ENCODE peak calls at places on chromosome 14, in five cellular contexts. P, O, M, U and H are unnamed samples.
A peak's percentile ranks its signal among the peaks of the same experiment; 100 is the strongest.

GRCh38 chr14:99586054-99586760 is 17.8 kb downstream of the CCDC85C start:
- DNase-seq in P (no peak), O (no peak), M (no peak), U (no peak), H (no peak)

GRCh38 chr14:81710232-81710845 is 176.7 kb upstream of the SEL1L start:
- DNase-seq in P (peak; percentile 8), O (peak; percentile 0), M (peak; percentile 42), U (peak; percentile 5), H (peak; percentile 1)

GRCh38 chr14:66379116-66379515 is 107.1 kb upstream of the CCDC196 start:
- DNase-seq in P (no peak), O (no peak), M (no peak), U (no peak), H (no peak)

GRCh38 chr14:76955575-76956252 is 72.8 kb downstream of the IRF2BPL start:
- DNase-seq in P (no peak), O (peak; percentile 66), M (peak; percentile 59), U (no peak), H (peak; percentile 59)

GRCh38 chr14:65958664-65959562 is 527.3 kb upstream of the CCDC196 start:
- DNase-seq in P (peak; percentile 49), O (no peak), M (peak; percentile 16), U (peak; percentile 25), H (peak; percentile 18)

GRCh38 chr14:81200041-81200440 is 20.7 kb downstream of the GTF2A1 start:
- DNase-seq in P (no peak), O (no peak), M (no peak), U (no peak), H (no peak)

GRCh38 chr14:63288853-63289252 is 29.9 kb downstream of the GPHB5 start:
- DNase-seq in P (no peak), O (no peak), M (no peak), U (no peak), H (no peak)

GRCh38 chr14:58292192-58292591 is 6.2 kb upstream of the ARID4A start:
- DNase-seq in P (no peak), O (no peak), M (no peak), U (no peak), H (no peak)

GRCh38 chr14:77098470-77099353 is 654 bp downstream of the CIPC start:
- DNase-seq in P (peak; percentile 36), O (no peak), M (no peak), U (peak; percentile 28), H (no peak)

GRCh38 chr14:78697341-78697740 is 527.2 kb downstream of the NRXN3 start:
- DNase-seq in P (peak; percentile 17), O (no peak), M (peak; percentile 6), U (peak; percentile 8), H (peak; percentile 26)

GRCh38 chr14:36367985-36368774 is 47.7 kb upstream of the MBIP start:
- DNase-seq in P (no peak), O (no peak), M (no peak), U (no peak), H (no peak)

GRCh38 chr14:101824339-101824727 is 62.8 kb downstream of the PPP2R5C start:
- DNase-seq in P (no peak), O (no peak), M (no peak), U (no peak), H (no peak)

GRCh38 chr14:99718031-99718810 is 34.1 kb downstream of the CYP46A1 start:
- DNase-seq in P (no peak), O (peak; percentile 39), M (no peak), U (no peak), H (no peak)

GRCh38 chr14:102390064-102390463 is 27.3 kb downstream of the TECPR2 start:
- DNase-seq in P (no peak), O (no peak), M (peak; percentile 9), U (no peak), H (peak; percentile 36)

GRCh38 chr14:101791919-101792572 is 30.5 kb downstream of the PPP2R5C start:
- DNase-seq in P (no peak), O (no peak), M (no peak), U (no peak), H (peak; percentile 78)

GRCh38 chr14:99633141-99633540 is 11.8 kb upstream of the HHIPL1 start:
- DNase-seq in P (no peak), O (no peak), M (no peak), U (no peak), H (no peak)

GRCh38 chr14:100874051-100874410 is 29.5 kb downstream of the RTL1 start:
- DNase-seq in P (no peak), O (no peak), M (no peak), U (no peak), H (no peak)

GRCh38 chr14:95497561-95498011 is 18.9 kb downstream of the SYNE3 start:
- DNase-seq in P (peak; percentile 61), O (no peak), M (no peak), U (no peak), H (no peak)

GRCh38 chr14:61177279-61178225 is 103.6 kb downstream of the TMEM30B start:
- DNase-seq in P (no peak), O (no peak), M (no peak), U (no peak), H (peak; percentile 31)

GRCh38 chr14:70555890-70556289 is 21.1 kb upstream of the ADAM20 start:
- DNase-seq in P (no peak), O (no peak), M (no peak), U (no peak), H (peak; percentile 25)

GRCh38 chr14:88426271-88426670 is 40.8 kb downstream of the SPATA7 start:
- DNase-seq in P (no peak), O (no peak), M (no peak), U (no peak), H (peak; percentile 74)

GRCh38 chr14:75340921-75341320 is 62.3 kb downstream of the FOS start:
- DNase-seq in P (no peak), O (no peak), M (no peak), U (no peak), H (no peak)

GRCh38 chr14:35557221-35557747 is 23.3 kb downstream of the INSM2 start:
- DNase-seq in P (peak; percentile 57), O (no peak), M (no peak), U (no peak), H (no peak)

GRCh38 chr14:68359862-68360552 is 432.9 kb downstream of the ZFP36L1 start:
- DNase-seq in P (no peak), O (no peak), M (no peak), U (peak; percentile 8), H (no peak)

GRCh38 chr14:90455100-90455571 is 58.3 kb downstream of the CALM1 start:
- DNase-seq in P (no peak), O (no peak), M (no peak), U (no peak), H (no peak)

GRCh38 chr14:104293851-104294627 is 155.7 kb downstream of the KIF26A start:
- DNase-seq in P (no peak), O (no peak), M (no peak), U (no peak), H (no peak)

GRCh38 chr14:38129705-38130104 is 78.0 kb upstream of the SSTR1 start:
- DNase-seq in P (no peak), O (no peak), M (no peak), U (no peak), H (no peak)

GRCh38 chr14:87082917-87083316 is 910.1 kb downstream of the GALC start:
- DNase-seq in P (no peak), O (no peak), M (no peak), U (no peak), H (no peak)

GRCh38 chr14:72686101-72686500 is 207.8 kb downstream of the DPF3 start:
- DNase-seq in P (no peak), O (no peak), M (no peak), U (no peak), H (no peak)

GRCh38 chr14:20247651-20248246 is 8.7 kb downstream of the OR11H4 start:
- DNase-seq in P (peak; percentile 5), O (no peak), M (peak; percentile 66), U (peak; percentile 32), H (no peak)

GRCh38 chr14:90837355-90837754 is 21.1 kb upstream of the TTC7B start:
- DNase-seq in P (no peak), O (no peak), M (no peak), U (no peak), H (peak; percentile 73)

GRCh38 chr14:62143235-62143634 is 381.0 kb downstream of the SNAPC1 start:
- DNase-seq in P (no peak), O (no peak), M (no peak), U (no peak), H (peak; percentile 68)

GRCh38 chr14:61254803-61255526 is 26.2 kb downstream of the TMEM30B start:
- DNase-seq in P (no peak), O (no peak), M (no peak), U (no peak), H (no peak)

GRCh38 chr14:20048202-20048601 is 11.6 kb upstream of the OR4L1 start:
- DNase-seq in P (no peak), O (no peak), M (no peak), U (no peak), H (no peak)

GRCh38 chr14:78197088-78197487 is 26.9 kb downstream of the NRXN3 start:
- DNase-seq in P (no peak), O (no peak), M (no peak), U (no peak), H (no peak)

DNA sequence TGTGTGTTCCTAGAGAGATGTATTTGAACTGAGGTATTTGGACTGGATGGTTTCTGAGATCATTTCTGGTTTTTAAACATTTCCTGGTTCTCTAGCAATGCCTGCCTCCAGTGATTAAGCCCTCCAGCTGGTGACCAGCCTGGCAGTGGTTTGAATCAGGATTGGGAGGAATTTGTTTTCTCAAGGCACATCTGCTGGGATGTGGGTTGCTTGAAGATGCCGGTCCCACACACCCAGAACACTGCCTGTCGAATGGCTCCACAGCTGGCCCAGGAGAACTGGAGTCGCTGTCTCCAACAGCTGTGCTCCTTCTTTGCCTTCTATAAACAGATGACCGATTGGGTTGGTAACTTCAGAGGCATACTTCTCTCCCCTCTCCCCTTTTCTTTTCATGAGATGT is 258.0 kb upstream of the DDHD1 start:
- DNase-seq in P (no peak), O (no peak), M (no peak), U (no peak), H (peak; percentile 94)
- TF ChIP-seq SMC3 in P (no peak), O (no peak), M (no peak), U (no peak), H (no peak)

GRCh38 chr14:73751157-73751691 is 37.0 kb upstream of the PNMA1 start:
- DNase-seq in P (no peak), O (no peak), M (no peak), U (no peak), H (no peak)
- H3K4me1 ChIP-seq in P (peaks cover 42% of the 10 kb centered on the region), O (peaks cover 83% of the 10 kb centered on the region), M (peaks cover 99% of the 10 kb centered on the region), U (peaks cover 76% of the 10 kb centered on the region), H (peaks cover 62% of the 10 kb centered on the region)

DNA sequence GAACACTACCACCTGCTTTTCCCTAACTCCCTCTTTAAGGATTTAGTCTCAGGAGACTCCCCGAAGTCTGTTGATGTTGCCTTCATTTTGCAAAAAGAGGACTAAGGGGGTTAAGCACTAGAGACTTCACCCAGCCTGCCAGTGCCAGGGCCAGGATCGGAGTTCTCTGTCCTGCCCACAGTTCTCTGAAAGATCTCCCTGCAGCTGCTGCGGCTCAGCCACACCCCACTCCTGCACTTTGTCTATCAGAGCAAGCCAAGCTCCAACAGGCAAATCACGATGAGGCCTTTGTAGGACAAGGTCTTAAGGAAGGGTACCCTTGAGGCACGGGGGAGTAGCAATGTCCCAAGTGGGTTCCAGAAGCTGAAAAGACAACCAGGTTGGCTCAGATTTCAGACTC is 148.8 kb upstream of the EGLN3 start:
- DNase-seq in P (no peak), O (no peak), M (no peak), U (no peak), H (no peak)
- H2AFZ ChIP-seq in P (no peak overlapping the region), O (no peak overlapping the region), M (no peak overlapping the region), U (no peak overlapping the region), H (no peak overlapping the region)

GRCh38 chr14:105646175-105646574 is 119.8 kb downstream of the TMEM121 start:
- DNase-seq in P (no peak), O (no peak), M (no peak), U (no peak), H (no peak)

GRCh38 chr14:105647784-105648608 is 121.6 kb downstream of the TMEM121 start:
- DNase-seq in P (no peak), O (no peak), M (no peak), U (no peak), H (no peak)
- TF ChIP-seq SMC3 in P (no peak), O (no peak), M (no peak), U (no peak), H (no peak)